ENCODE peak calls at places on chromosomes 7 and 10, in four cellular contexts. S is H1, X is K562, F is HepG2. R is an unnamed sample.

GRCh38 chr7:42222119-42222518 is 14.9 kb downstream of the GLI3 start:
- DNase-seq in S (no peak), F (no peak), X (no peak), R (no peak)

GRCh38 chr10:103554488-103555320 is 61.2 kb downstream of the NEURL1 start:
- DNase-seq in X (peak), S (no peak), F (peak), R (peak)

GRCh38 chr7:26376208-26376917 is 84.7 kb downstream of the SNX10 start:
- DNase-seq in X (no peak), S (no peak), F (peak), R (peak)

GRCh38 chr7:29826530-29826822 is 20.2 kb downstream of the WIPF3 start:
- DNase-seq in F (no peak), X (no peak), S (no peak), R (no peak)

GRCh38 chr7:55469271-55469681 is 103.0 kb downstream of the VOPP1 start:
- DNase-seq in F (no peak), S (no peak), X (no peak), R (no peak)

GRCh38 chr7:86963599-86964230 is 95.7 kb downstream of the ELAPOR2 start:
- DNase-seq in F (no peak), S (no peak), X (no peak), R (no peak)

GRCh38 chr10:110739811-110740271 is 95.7 kb downstream of the RBM20 start:
- DNase-seq in S (no peak), X (no peak), F (peak), R (no peak)

GRCh38 chr10:28179490-28180099 is 123.3 kb downstream of the MPP7 start:
- DNase-seq in X (peak), F (peak), S (no peak), R (peak)

GRCh38 chr7:2510909-2511768 is 8.4 kb upstream of the LFNG start:
- DNase-seq in X (no peak), S (no peak), F (peak), R (no peak)

GRCh38 chr7:131745645-131746248 is 189.3 kb upstream of the PODXL start:
- DNase-seq in X (peak), S (no peak), F (peak), R (no peak)

GRCh38 chr7:137743021-137743420 is 103.8 kb downstream of the DGKI start:
- DNase-seq in F (no peak), S (no peak), X (no peak), R (no peak)

GRCh38 chr7:106895246-106895864 is 30.3 kb downstream of the PIK3CG start:
- DNase-seq in S (no peak), X (no peak), F (no peak), R (no peak)

GRCh38 chr7:106893591-106893990 is 28.5 kb downstream of the PIK3CG start:
- DNase-seq in F (no peak), S (no peak), X (no peak), R (no peak)

GRCh38 chr7:106890952-106891351 is 25.9 kb downstream of the PIK3CG start:
- DNase-seq in X (no peak), S (no peak), F (no peak), R (no peak)

GRCh38 chr7:106888204-106888603 is 23.1 kb downstream of the PIK3CG start:
- DNase-seq in X (no peak), S (no peak), F (no peak), R (no peak)

GRCh38 chr7:106891545-106892410 is 26.7 kb downstream of the PIK3CG start:
- DNase-seq in X (peak), S (no peak), F (no peak), R (no peak)
- TF ChIP-seq PHF8 in X (no peak), S (no peak), F (no peak), R (no peak)

GRCh38 chr7:158818325-158819213 is 10.7 kb downstream of the ESYT2 start:
- DNase-seq in F (peak), S (peak), X (peak), R (peak)
- TF ChIP-seq PHF8 in F (peak), S (no peak), X (no peak), R (no peak)

GRCh38 chr10:30000802-30001571 is 58.4 kb downstream of the JCAD start:
- DNase-seq in F (peak), S (no peak), X (no peak), R (no peak)
- TF ChIP-seq PHF8 in F (no peak), S (no peak), X (no peak), R (no peak)

GRCh38 chr10:48536916-48537890 is 67.7 kb downstream of the ARHGAP22 start:
- DNase-seq in S (no peak), X (no peak), F (no peak), R (no peak)
- TF ChIP-seq PHF8 in S (no peak), X (no peak), F (no peak), R (no peak)

DNA sequence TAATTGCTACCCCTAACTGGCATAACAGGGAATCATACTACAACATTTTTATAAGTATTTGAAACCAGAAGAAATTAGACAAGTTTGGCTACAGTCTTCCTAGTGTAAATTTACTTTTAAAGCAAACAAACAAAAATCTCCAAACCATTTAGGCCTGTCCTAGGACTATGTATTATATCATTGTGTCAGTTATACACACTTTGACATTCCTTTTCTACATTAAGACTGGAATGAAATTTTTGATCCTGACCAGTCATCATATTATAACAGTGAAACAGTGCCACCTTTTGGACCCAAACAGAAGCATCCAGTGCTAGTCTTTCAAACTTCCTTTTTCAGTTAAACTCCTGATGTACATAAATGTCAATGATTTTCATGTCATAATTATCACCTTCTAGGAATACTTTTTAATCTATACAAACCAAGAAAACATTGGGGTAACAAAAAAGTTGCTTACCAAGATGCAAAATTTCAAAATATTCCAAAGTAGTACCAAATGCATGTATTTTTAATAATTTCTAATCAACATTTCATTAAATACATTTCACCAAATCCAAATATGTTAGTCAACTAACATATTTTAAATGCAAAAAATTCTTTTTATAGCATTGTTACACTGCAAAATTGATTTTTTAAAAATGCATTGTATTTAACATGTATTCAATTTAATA is 75.7 kb downstream of the IMMP2L start:
- DNase-seq in S (no peak), X (peak), F (peak), R (peak)
- TF ChIP-seq PHF8 in S (no peak), X (no peak), F (no peak), R (no peak)

DNA sequence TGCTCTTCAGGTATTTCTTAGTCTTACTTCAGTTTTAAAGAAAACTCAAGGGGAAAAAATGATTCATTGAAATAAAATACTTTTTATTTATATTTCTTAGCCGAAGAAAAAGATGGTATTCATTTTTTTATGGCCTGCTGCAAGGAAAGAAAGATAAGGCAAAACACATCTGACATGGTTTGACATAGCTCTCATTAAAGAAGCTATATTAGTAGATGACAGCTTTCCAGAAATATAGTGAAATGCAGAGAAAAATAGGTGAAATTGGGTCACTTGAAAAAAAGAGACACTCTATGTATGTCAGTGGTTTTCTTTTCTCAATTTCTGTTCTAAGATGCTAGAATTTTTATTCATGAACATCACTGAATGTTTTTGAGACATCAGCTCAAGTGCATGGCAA is 438.3 kb downstream of the PLXDC2 start:
- DNase-seq in S (no peak), F (no peak), X (no peak), R (no peak)
- TF ChIP-seq PHF8 in S (no peak), F (no peak), X (no peak), R (no peak)

GRCh38 chr7:71106226-71106625 is 25.7 kb upstream of the GALNT17 start:
- DNase-seq in F (no peak), S (no peak), X (no peak), R (no peak)
- TF ChIP-seq PHF8 in F (no peak), S (no peak), X (no peak), R (no peak)

GRCh38 chr7:154503962-154504550 is 451.9 kb downstream of the DPP6 start:
- DNase-seq in X (peak), S (no peak), F (peak), R (peak)
- TF ChIP-seq PHF8 in X (no peak), S (no peak), F (no peak), R (no peak)

GRCh38 chr7:104891949-104892348 is 122.1 kb upstream of the KMT2E start:
- DNase-seq in S (no peak), F (no peak), X (no peak), R (no peak)

GRCh38 chr7:104894998-104895850 is 118.8 kb upstream of the KMT2E start:
- DNase-seq in S (no peak), F (no peak), X (no peak), R (no peak)

GRCh38 chr7:104894313-104894712 is 119.7 kb upstream of the KMT2E start:
- DNase-seq in X (no peak), S (no peak), F (no peak), R (no peak)

GRCh38 chr7:104898434-104898833 is 115.6 kb upstream of the KMT2E start:
- DNase-seq in F (no peak), S (no peak), X (no peak), R (no peak)

DNA sequence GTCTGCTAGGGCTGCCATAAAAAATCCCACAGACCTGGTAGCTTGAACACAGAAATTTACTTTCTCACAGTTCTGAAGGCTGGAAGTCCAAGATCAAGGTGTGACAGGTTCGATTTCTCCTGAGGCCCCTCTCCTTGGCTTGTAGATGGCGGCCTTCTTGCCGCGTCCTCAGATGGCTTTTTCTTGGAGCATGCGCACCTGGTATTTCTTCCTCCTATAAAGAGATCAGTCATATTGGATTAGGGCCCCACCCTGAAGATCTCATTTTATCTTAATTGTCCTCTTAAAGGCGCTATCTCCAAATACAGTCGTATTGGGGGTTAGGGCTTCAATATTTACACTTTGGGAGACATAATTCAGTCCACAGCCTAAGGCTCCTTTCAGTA is 118.2 kb upstream of the KMT2E start:
- DNase-seq in S (no peak), F (no peak), X (no peak), R (no peak)
- TF ChIP-seq PHF8 in S (no peak), F (no peak), X (no peak), R (no peak)

DNA sequence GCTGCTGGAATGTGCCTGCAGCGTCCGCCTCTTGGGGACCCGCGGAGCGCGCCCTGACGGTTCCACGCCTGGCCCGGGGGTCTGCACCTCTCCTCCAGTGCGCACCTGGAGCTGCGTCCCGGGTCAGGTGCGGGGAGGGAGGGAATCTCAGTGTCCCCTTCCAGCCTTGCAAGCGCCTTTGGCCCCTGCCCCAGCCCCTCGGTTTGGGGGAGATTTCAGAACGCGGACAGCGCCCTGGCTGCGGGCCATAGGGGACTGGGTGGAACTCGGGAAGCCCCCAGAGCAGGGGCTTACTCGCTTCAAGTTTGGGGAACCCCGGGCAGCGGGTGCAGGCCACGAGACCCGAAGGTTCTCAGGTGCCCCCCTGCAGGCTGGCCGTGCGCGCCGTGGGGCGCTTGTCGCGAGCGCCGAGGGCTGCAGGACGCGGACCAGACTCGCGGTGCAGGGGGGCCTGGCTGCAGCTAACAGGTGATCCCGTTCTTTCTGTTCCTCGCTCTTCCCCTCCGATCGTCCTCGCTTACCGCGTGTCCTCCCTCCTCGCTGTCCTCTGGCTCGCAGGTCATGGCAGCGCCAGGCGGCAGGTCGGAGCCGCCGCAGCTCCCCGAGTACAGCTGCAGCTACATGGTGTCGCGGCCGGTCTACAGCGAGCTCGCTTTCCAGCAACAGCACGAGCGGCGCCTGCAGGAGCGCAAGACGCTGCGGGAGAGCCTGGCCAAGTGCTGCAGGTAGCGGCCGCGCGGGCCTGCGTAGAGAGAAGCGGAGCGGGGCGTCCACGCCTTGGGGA is 645 bp downstream of the SLC26A4 start:
- DNase-seq in S (no peak), F (peak), X (no peak), R (no peak)
- TF ChIP-seq PHF8 in S (no peak), F (peak), X (peak), R (no peak)

R was measured in A549.